ENCODE peak calls at places on chromosome 3, in ten cellular contexts. U is sigmoid colon; A is OCI-LY7; I is CD4-positive, alpha-beta T cell; Y is testis; N is tibial nerve; F is right atrium auricular region; M is upper lobe of right lung; X is colonic mucosa; L is upper lobe of left lung. G is an unnamed sample. For H3K9me3, the result is how much of the 10 kb centered on the place peaks cover.

GRCh38 chr3:173865900-173866498 is 468.5 kb downstream of the NLGN1 start:
- DNase-seq in U (no peak), A (no peak), I (no peak), Y (no peak), N (no peak), F (no peak), M (no peak), X (no peak), L (no peak), G (no peak)

GRCh38 chr3:85360742-85361387 is 402.1 kb downstream of the CADM2 start:
- DNase-seq in U (no peak), A (peak), I (no peak), Y (peak), N (no peak), F (no peak), M (no peak), X (peak), L (peak), G (no peak)

GRCh38 chr3:5122741-5123706 is 932 bp downstream of the ARL8B start:
- DNase-seq in U (peak), A (peak), I (no peak), Y (peak), N (no peak), F (peak), M (peak), X (peak), L (peak), G (no peak)

GRCh38 chr3:73024836-73025235 is 28.2 kb downstream of the PPP4R2 start:
- DNase-seq in U (no peak), A (no peak), I (no peak), Y (no peak), N (no peak), F (no peak), M (no peak), X (peak), L (no peak), G (no peak)

GRCh38 chr3:172522871-172523818 is at the start of gene TNFSF10:
- DNase-seq in U (peak), A (peak), I (peak), Y (peak), N (peak), F (peak), M (peak), X (peak), L (peak), G (peak)

GRCh38 chr3:156300929-156301806 is 180.8 kb downstream of the KCNAB1 start:
- DNase-seq in U (no peak), A (no peak), I (no peak), Y (no peak), N (no peak), F (no peak), M (no peak), X (no peak), L (no peak), G (no peak)

GRCh38 chr3:37864904-37865303 is 3.2 kb downstream of the CTDSPL start:
- DNase-seq in U (no peak), A (peak), I (no peak), Y (no peak), N (no peak), F (no peak), M (no peak), X (peak), L (no peak), G (no peak)

GRCh38 chr3:141246958-141247301 is 15.3 kb downstream of the PXYLP1 start:
- DNase-seq in U (no peak), A (no peak), I (no peak), Y (no peak), N (no peak), F (no peak), M (no peak), X (no peak), L (no peak), G (no peak)

GRCh38 chr3:160343132-160343531 is 55.9 kb downstream of the IFT80 start:
- DNase-seq in U (no peak), A (peak), I (no peak), Y (no peak), N (no peak), F (no peak), M (no peak), X (no peak), L (no peak), G (no peak)

GRCh38 chr3:188656196-188656982 is 502.4 kb downstream of the LPP start:
- DNase-seq in U (no peak), A (no peak), I (no peak), Y (no peak), N (no peak), F (no peak), M (no peak), X (no peak), L (peak), G (no peak)

DNA sequence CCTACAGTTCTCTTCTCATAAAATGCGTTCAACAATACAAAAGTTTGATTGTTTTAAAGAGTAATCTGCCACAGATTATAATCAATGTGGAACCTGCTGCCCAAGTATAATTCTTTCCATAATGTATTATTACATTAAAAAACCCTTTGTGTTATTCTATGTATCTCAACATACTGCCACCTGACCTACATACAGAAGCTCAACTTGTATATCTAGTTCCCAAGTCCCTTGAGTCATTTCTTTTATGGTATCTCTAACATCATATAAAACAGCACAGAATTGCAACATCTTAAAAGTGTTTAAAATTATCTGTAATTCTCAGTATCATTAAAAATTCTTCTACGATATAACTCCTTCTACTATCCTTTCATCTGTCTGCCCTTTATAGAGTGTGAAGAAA is 70.3 kb downstream of the TBL1XR1 start:
- DNase-seq in U (no peak), A (no peak), I (no peak), Y (no peak), N (no peak), F (no peak), M (no peak), X (no peak), L (no peak), G (no peak)
- H3K9me3 ChIP-seq in U (under half), A (under half), I (under half), Y (under half), N (under half), F (under half), M (under half), X (under half), L (under half), G (under half)

GRCh38 chr3:20484126-20484525 is 298.1 kb upstream of the SGO1 start:
- DNase-seq in U (no peak), A (no peak), I (no peak), Y (no peak), N (no peak), F (no peak), M (no peak), X (no peak), L (no peak), G (no peak)

GRCh38 chr3:20482350-20482749 is 296.3 kb upstream of the SGO1 start:
- DNase-seq in U (no peak), A (no peak), I (no peak), Y (no peak), N (no peak), F (no peak), M (no peak), X (no peak), L (no peak), G (no peak)

GRCh38 chr3:20488101-20488500 is 302.1 kb upstream of the SGO1 start:
- DNase-seq in U (no peak), A (no peak), I (no peak), Y (no peak), N (no peak), F (no peak), M (no peak), X (no peak), L (no peak), G (no peak)
- H3K9me3 ChIP-seq in U (under half), A (under half), I (under half), Y (under half), N (under half), F (under half), M (under half), X (under half), L (under half), G (under half)

GRCh38 chr3:1326546-1326945 is 233.7 kb downstream of the CNTN6 start:
- DNase-seq in U (no peak), A (no peak), I (no peak), Y (no peak), N (no peak), F (no peak), M (no peak), X (no peak), L (no peak), G (no peak)
- H3K9me3 ChIP-seq in U (under half), A (under half), I (under half), Y (under half), N (under half), F (under half), M (under half), X (under half), L (under half), G (under half)

GRCh38 chr3:83928903-83929302 is 1029.9 kb upstream of the CADM2 start:
- DNase-seq in U (no peak), A (no peak), I (no peak), Y (no peak), N (no peak), F (no peak), M (no peak), X (no peak), L (no peak), G (no peak)
- H3K9me3 ChIP-seq in U (under half), A (under half), I (under half), Y (under half), N (under half), F (under half), M (under half), X (under half), L (under half), G (under half)

G was measured in T-helper 17 cell.